ENCODE peak calls at places on chromosomes 13 and 19, in four cellular contexts. G, X, I and W are unnamed samples.

GRCh38 chr13:57865600-57866294 is 234.2 kb downstream of the PCDH17 start:
- DNase-seq in X (no peak), I (no peak), G (no peak), W (no peak)

GRCh38 chr13:60329221-60329983 is 67.6 kb upstream of the TDRD3 start:
- DNase-seq in I (peak; percentile 12), G (peak; percentile 41), X (peak; percentile 27), W (peak; percentile 18)

GRCh38 chr19:3544742-3545668 is 6.0 kb downstream of the TEKTIP1 start:
- DNase-seq in I (peak; percentile 35), G (peak; percentile 85), X (no peak), W (no peak)

GRCh38 chr19:491146-491741 is 5.0 kb upstream of the MADCAM1 start:
- DNase-seq in X (no peak), I (peak; percentile 34), G (peak; percentile 79), W (no peak)

GRCh38 chr13:36395280-36395679 is 37.0 kb upstream of the CCNA1 start:
- DNase-seq in I (peak; percentile 5), G (peak; percentile 13), X (no peak), W (no peak)

GRCh38 chr19:49151339-49152217 is 3.6 kb downstream of the HRC start:
- DNase-seq in X (peak; percentile 95), G (peak; percentile 93), I (no peak), W (peak; percentile 98)

GRCh38 chr13:23723463-23723862 is 153.3 kb downstream of the TNFRSF19 start:
- DNase-seq in I (no peak), X (no peak), G (no peak), W (no peak)

GRCh38 chr13:78806457-78806856 is 147.5 kb upstream of the OBI1 start:
- DNase-seq in I (peak; percentile 18), G (no peak), X (no peak), W (no peak)

GRCh38 chr13:44311011-44311481 is 62.6 kb upstream of the SERP2 start:
- DNase-seq in I (no peak), G (no peak), X (no peak), W (no peak)

GRCh38 chr13:106034201-106034600 is 501.3 kb downstream of the EFNB2 start:
- DNase-seq in X (no peak), I (no peak), G (no peak), W (no peak)

GRCh38 chr19:16327911-16328823 is 3.5 kb downstream of the KLF2 start:
- DNase-seq in G (no peak), X (no peak), I (no peak), W (no peak)

GRCh38 chr13:92074658-92075057 is 676.2 kb downstream of the GPC5 start:
- DNase-seq in I (peak; percentile 28), G (no peak), X (no peak), W (no peak)

GRCh38 chr13:42574435-42575311 is 721 bp downstream of the TNFSF11 start:
- DNase-seq in X (no peak), I (no peak), G (no peak), W (no peak)

GRCh38 chr13:37348916-37349653 is 243.6 kb upstream of the CSNK1A1L start:
- DNase-seq in X (no peak), G (no peak), I (no peak), W (no peak)

GRCh38 chr19:45613926-45614725 is 12.1 kb upstream of the GPR4 start:
- DNase-seq in I (no peak), X (no peak), G (no peak), W (peak; percentile 84)

GRCh38 chr13:22487932-22488331 is 692.8 kb upstream of the SGCG start:
- DNase-seq in G (no peak), I (no peak), X (no peak), W (no peak)

GRCh38 chr13:22486490-22486889 is 694.3 kb upstream of the SGCG start:
- DNase-seq in I (no peak), G (no peak), X (no peak), W (no peak)

GRCh38 chr13:22483276-22483675 is 697.5 kb upstream of the SGCG start:
- DNase-seq in I (no peak), G (no peak), X (no peak), W (no peak)

GRCh38 chr13:22482496-22483000 is 698.2 kb upstream of the SGCG start:
- DNase-seq in X (no peak), G (no peak), I (no peak), W (no peak)
- H3K4me2 ChIP-seq in X (no peak overlapping the region), G (no peak overlapping the region), I (no peak overlapping the region), W (no peak overlapping the region)

GRCh38 chr19:10984166-10984735 is 23.4 kb downstream of the SMARCA4 start:
- DNase-seq in I (no peak), G (no peak), X (no peak), W (no peak)

GRCh38 chr19:10976200-10976892 is 15.5 kb downstream of the SMARCA4 start:
- DNase-seq in I (peak; percentile 43), G (no peak), X (no peak), W (no peak)

GRCh38 chr19:10977773-10978155 is 16.9 kb downstream of the SMARCA4 start:
- DNase-seq in G (no peak), I (no peak), X (no peak), W (no peak)

GRCh38 chr19:10981496-10981895 is 20.7 kb downstream of the SMARCA4 start:
- DNase-seq in I (no peak), X (no peak), G (no peak), W (no peak)

DNA sequence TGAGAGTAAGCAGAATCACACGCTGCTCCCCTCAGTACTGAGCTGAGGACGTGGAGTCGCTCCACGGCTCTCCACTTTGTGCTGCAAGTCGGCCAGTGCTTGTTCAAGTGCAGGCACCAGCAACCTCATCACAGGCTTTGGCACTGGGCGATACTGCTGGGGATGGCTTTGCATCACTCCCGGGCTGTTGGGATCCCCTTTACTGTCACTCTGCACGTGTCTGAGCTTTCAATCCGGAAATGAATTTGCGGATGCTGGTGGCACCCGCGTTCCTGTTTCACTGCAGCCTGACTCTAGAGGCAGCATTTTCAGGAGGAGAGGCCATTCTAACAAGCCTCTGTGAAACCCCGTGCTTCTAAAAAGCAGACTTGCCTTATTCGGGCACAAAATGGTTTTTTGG is 19.1 kb downstream of the SMARCA4 start:
- DNase-seq in I (no peak), X (no peak), G (no peak), W (no peak)
- H3K9ac ChIP-seq in I (no peak overlapping the region), X (no peak overlapping the region), G (peak overlapping the region; percentile 63), W (no peak overlapping the region)

GRCh38 chr13:27011661-27012060 is 159.9 kb downstream of the USP12 start:
- DNase-seq in X (no peak), G (no peak), I (no peak), W (no peak)
- TF ChIP-seq FOSL1 in X (no peak), G (no peak), I (no peak), W (no peak)

DNA sequence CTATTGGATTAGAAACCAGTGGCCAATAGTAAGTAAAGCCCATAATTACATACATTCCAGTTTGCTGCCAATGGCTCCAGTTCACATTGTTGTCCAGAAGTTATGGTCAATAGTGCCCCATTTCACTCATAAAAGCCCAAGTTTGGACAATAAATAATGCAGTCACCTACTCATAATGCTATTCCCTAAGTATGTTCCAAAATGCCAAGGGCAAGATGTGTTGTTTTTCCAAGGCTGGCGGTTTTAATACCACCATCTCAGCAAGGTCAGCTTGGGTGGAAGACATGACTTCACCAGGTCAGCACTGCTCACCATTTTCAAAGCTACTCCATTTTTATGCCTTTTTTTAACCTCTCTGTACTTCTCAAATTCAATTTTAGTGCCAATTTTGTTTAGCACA is 32.7 kb downstream of the KCTD12 start:
- DNase-seq in I (no peak), G (no peak), X (no peak), W (no peak)
- H3K4me2 ChIP-seq in I (no peak overlapping the region), G (no peak overlapping the region), X (no peak overlapping the region), W (no peak overlapping the region)

GRCh38 chr19:42083537-42083936 is 7.6 kb downstream of the ZNF574 start:
- DNase-seq in G (no peak), I (no peak), X (no peak), W (no peak)
- H3K9ac ChIP-seq in G (no peak overlapping the region), I (no peak overlapping the region), X (no peak overlapping the region), W (no peak overlapping the region)